ENCODE peak calls at places on chromosome 19, in seven cellular contexts. W is transverse colon, T is MCF 10A, C is choroid plexus epithelial cell, Q is fibroblast of lung, U is heart right ventricle, X is B cell. B is an unnamed sample.

GRCh38 chr19:7272856-7273578 is 21.2 kb downstream of the INSR start:
- DNase-seq in W (no peak), T (peak), C (no peak), Q (no peak), U (no peak), X (no peak), B (no peak)

GRCh38 chr19:41350735-41351338 is 2.9 kb downstream of the TGFB1 start:
- DNase-seq in W (no peak), T (no peak), C (peak), Q (no peak), U (no peak), X (no peak), B (no peak)

GRCh38 chr19:51025809-51026553 is 435 bp downstream of the KLK11 start:
- DNase-seq in W (no peak), T (no peak), C (no peak), Q (no peak), U (no peak), X (peak), B (no peak)

GRCh38 chr19:52291781-52292180 is 5.2 kb upstream of the ZNF480 start:
- DNase-seq in W (no peak), T (no peak), C (no peak), Q (no peak), U (no peak), X (no peak), B (no peak)

GRCh38 chr19:39479916-39480315 is 722 bp upstream of the TIMM50 start:
- DNase-seq in W (no peak), T (no peak), C (no peak), Q (no peak), U (no peak), X (no peak), B (no peak)

GRCh38 chr19:48868196-48868886 is at the start of gene PLEKHA4:
- DNase-seq in W (peak), T (peak), C (peak), Q (peak), U (peak), X (no peak), B (no peak)

GRCh38 chr19:50772408-50773311 is 2.4 kb downstream of the GPR32 start:
- DNase-seq in W (no peak), T (no peak), C (peak), Q (no peak), U (no peak), X (no peak), B (no peak)

GRCh38 chr19:19749332-19750130 is 16.6 kb upstream of the ZNF14 start:
- DNase-seq in W (no peak), T (no peak), C (no peak), Q (no peak), U (no peak), X (no peak), B (no peak)

GRCh38 chr19:41263042-41263849 is 926 bp upstream of the HNRNPUL1 start:
- DNase-seq in W (peak), T (peak), C (peak), Q (peak), U (peak), X (peak), B (peak)

GRCh38 chr19:55253842-55254624 is 4.8 kb downstream of the PPP6R1 start:
- DNase-seq in W (peak), T (no peak), C (no peak), Q (no peak), U (no peak), X (peak), B (no peak)

GRCh38 chr19:42115219-42115618 is 17.0 kb downstream of the POU2F2 start:
- DNase-seq in W (no peak), T (no peak), C (peak), Q (peak), U (no peak), X (no peak), B (peak)

GRCh38 chr19:39351537-39352037 is 9.4 kb downstream of the SAMD4B start:
- DNase-seq in W (no peak), T (no peak), C (peak), Q (peak), U (no peak), X (peak), B (peak)

GRCh38 chr19:39413903-39414608 is 1.6 kb downstream of the PLEKHG2 start:
- DNase-seq in W (peak), T (no peak), C (no peak), Q (peak), U (peak), X (peak), B (no peak)

GRCh38 chr19:43700368-43701015 is 15.4 kb upstream of the IRGC start:
- DNase-seq in W (peak), T (peak), C (peak), Q (peak), U (peak), X (peak), B (peak)

GRCh38 chr19:38556521-38557174 is 61.1 kb downstream of the MAP4K1 start:
- DNase-seq in W (no peak), T (peak), C (peak), Q (no peak), U (no peak), X (no peak), B (peak)

GRCh38 chr19:45045671-45046353 is 7.0 kb downstream of the CLASRP start:
- DNase-seq in W (no peak), T (no peak), C (no peak), Q (no peak), U (no peak), X (no peak), B (no peak)

GRCh38 chr19:56718231-56718630 is 46.7 kb upstream of the ZNF835 start:
- DNase-seq in W (no peak), T (no peak), C (no peak), Q (no peak), U (no peak), X (no peak), B (no peak)

GRCh38 chr19:38671654-38672053 is 24.2 kb downstream of the ACTN4 start:
- DNase-seq in W (no peak), T (no peak), C (no peak), Q (no peak), U (no peak), X (no peak), B (no peak)

GRCh38 chr19:27744926-27745844 is 1467.8 kb downstream of the UQCRFS1 start:
- DNase-seq in W (no peak), T (no peak), C (no peak), Q (no peak), U (no peak), X (no peak), B (peak)

GRCh38 chr19:44553478-44554171 is 24.1 kb upstream of the CEACAM20 start:
- DNase-seq in W (no peak), T (peak), C (peak), Q (no peak), U (no peak), X (no peak), B (no peak)

GRCh38 chr19:40691421-40692211 is 1.2 kb upstream of the NUMBL start:
- DNase-seq in W (no peak), T (no peak), C (no peak), Q (peak), U (no peak), X (no peak), B (no peak)

GRCh38 chr19:44770550-44771257 is 7.0 kb upstream of the CBLC start:
- DNase-seq in W (peak), T (peak), C (peak), Q (peak), U (peak), X (peak), B (peak)

GRCh38 chr19:44303305-44303704 is 1.5 kb downstream of the ZNF235 start:
- DNase-seq in W (no peak), T (no peak), C (no peak), Q (no peak), U (no peak), X (no peak), B (no peak)

GRCh38 chr19:42113641-42114348 is 18.5 kb downstream of the POU2F2 start:
- DNase-seq in W (no peak), T (peak), C (peak), Q (peak), U (no peak), X (peak), B (peak)

GRCh38 chr19:17170538-17171297 is 44.4 kb upstream of the USE1 start:
- DNase-seq in W (no peak), T (no peak), C (peak), Q (no peak), U (no peak), X (peak), B (no peak)

DNA sequence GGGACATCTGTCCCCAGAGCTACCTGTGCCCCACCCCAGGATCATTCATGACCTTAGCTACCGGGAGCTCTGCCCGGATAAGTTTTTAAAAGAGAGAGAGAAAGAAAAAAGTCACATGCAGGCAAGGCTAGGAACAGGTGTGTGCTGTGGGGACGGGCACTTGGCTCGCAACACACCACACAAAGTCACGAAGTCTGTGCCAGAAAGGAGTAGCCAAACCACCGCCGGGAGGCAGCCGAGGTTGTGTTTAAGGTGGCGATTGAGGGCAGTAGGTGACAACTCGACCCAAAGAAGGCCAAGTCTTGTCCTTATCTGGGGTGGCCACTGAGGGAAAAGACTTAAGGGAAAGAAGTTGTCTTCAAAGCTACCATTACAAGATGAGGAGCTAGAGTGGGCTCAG is 4.6 kb upstream of the TSHZ3 start:
- DNase-seq in W (no peak), T (no peak), C (no peak), Q (no peak), U (no peak), X (no peak), B (no peak)
- TF ChIP-seq CTCF in W (no peak), T (no peak), C (no peak), Q (no peak), U (no peak), X (no peak), B (no peak)

GRCh38 chr19:46732966-46733692 is 12.7 kb upstream of the FKRP start:
- DNase-seq in W (no peak), T (no peak), C (peak), Q (peak), U (no peak), X (no peak), B (no peak)
- TF ChIP-seq CTCF in W (no peak), T (no peak), C (peak), Q (no peak), U (no peak), X (no peak), B (no peak)

DNA sequence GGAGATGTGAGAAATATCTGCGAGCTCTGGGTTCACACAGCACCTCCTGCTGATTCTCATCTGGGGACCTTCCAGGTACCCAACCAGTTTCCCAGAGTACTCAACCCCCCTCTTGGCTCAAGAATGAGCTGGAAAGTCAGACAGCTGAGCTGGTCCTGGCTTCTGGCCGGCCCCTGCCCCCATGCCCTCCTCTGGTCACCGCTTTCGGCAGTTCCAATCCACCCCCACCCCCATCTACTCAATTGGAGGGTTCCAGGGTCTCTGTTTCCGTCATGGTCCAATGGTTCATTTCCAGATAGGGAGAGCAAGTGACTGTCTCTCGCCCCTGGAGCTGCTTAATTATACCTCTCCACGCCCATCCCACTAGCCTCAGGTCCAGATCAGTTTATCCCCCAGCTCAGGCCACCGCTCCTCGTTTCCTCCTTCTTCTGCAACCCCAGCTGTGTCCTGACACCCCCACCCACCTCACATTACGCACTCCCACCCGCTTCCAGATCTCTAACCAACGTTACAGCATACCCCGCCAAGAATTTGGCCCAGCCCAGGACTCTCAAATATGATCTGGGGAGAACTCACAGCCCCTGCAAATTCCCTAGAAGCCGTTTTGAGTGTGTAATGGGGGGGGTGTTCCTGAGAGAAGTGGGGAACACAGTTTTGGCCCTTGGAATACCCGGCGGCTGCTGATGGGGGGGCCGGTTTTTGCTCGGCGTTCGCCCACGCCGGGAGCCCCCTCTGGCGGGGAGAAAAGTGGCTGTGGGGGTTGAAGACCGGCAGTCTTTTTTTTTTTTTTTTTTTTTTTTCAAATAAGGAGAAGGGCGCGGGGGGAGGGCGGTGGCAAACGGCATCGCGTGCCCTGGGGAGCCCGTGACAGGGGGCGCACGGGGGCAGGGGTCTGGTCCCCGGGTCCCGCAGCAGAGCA is 1.8 kb upstream of the PDE4A start:
- DNase-seq in W (no peak), T (no peak), C (peak), Q (no peak), U (no peak), X (peak), B (no peak)
- TF ChIP-seq CTCF in W (no peak), T (no peak), C (peak), Q (no peak), U (no peak), X (no peak), B (no peak)

DNA sequence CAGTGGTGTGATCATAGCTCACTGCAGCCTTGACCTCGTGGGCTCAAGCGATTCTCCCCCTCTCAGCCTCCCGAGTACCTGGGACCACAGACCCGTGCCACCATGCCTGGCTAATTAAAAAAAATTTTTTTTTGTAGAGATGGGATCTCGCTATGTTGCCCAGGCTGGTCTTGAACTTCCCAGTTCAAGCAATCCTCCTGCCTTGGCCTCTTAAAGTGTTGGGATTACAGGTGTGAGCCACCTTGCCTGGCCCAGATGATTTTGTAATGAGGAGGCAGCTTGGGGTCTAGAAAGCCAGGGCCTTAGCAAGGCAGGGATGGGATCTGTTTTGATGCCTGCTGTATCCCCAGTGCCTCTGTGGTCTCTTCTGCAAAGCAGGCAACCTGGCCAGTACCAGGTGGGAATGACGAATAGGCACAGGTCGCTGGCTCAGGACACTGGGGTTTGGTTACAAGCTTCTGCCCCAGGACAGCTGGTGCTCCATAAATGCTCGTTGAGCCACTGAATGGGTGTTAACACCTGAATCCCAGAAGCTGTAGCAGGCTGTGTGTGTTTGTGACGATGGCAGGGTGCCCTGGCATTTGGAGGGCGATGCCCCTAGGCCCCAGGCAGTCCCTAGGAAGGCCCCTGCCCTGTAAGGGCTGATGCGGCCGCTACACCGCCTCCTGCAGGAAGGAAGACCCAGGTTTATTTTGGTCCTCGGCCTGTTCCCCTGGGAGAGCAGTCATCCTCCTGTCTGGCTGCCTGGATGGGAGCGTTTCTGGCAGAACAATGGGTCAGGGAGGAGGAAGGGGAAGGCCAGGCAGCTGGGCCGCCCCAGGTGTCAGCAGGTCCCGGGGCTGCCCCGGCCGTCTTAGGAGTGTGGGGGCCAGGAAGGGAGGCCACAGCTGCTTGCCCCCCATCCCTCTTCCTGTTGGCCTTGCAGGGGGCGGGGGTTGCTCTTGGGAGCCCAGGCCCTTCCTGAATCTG is 8.6 kb downstream of the TNFAIP8L1 start:
- DNase-seq in W (no peak), T (no peak), C (peak), Q (no peak), U (peak), X (no peak), B (no peak)
- TF ChIP-seq CTCF in W (no peak), T (no peak), C (peak), Q (no peak), U (peak), X (no peak), B (peak)

DNA sequence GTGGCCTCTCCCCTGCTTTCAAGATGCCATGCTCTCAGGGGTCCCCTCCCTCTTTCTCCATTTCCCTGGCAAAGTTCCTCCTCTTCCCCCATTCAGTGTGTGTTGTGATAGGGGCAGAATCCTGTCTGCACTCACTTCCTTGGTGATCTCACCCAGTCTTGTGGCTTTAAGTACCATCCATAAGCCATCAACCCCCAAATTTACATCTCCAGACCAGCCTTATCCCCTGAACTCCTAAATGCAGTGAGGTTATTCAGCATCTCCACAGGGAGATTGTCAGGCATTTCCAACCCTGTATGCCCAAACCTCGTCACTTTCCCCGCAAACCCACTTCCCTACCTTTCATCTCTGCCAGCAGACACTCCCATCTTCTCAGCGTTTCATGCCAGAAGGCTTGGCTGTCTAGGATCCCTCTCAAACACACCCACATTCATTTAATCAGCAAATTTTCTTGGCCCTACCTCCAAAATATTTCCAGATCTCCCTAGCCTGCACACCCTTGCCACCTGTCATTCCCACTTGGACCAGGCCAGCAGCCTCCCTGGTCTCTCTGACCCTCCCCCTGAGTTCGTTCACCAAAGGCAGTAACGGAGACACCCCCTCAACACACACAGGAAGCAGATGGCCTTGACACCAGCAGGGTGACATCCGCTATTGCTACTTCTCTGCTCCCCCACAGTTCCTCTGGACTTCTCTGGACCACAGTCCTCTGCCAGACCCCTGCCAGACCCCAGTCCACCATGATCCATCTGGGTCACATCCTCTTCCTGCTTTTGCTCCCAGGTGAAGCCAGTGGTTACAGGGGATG is at the start of gene HCST:
- DNase-seq in W (peak), T (no peak), C (no peak), Q (no peak), U (no peak), X (no peak), B (peak)
- TF ChIP-seq CTCF in W (no peak), T (no peak), C (no peak), Q (no peak), U (no peak), X (no peak), B (no peak)

GRCh38 chr19:2226051-2226839 is 9.9 kb downstream of the PLEKHJ1 start:
- DNase-seq in W (no peak), T (no peak), C (no peak), Q (no peak), U (no peak), X (no peak), B (no peak)
- TF ChIP-seq CTCF in W (no peak), T (no peak), C (no peak), Q (no peak), U (no peak), X (no peak), B (no peak)

GRCh38 chr19:18346091-18346490 is 5.7 kb downstream of the PGPEP1 start:
- DNase-seq in W (peak), T (peak), C (no peak), Q (no peak), U (no peak), X (no peak), B (no peak)
- TF ChIP-seq CTCF in W (no peak), T (no peak), C (no peak), Q (no peak), U (no peak), X (no peak), B (peak)

GRCh38 chr19:12496480-12496879 is 11.9 kb upstream of the ZNF709 start:
- DNase-seq in W (no peak), T (no peak), C (no peak), Q (no peak), U (no peak), X (no peak), B (no peak)

GRCh38 chr19:12494260-12494860 is 9.7 kb upstream of the ZNF709 start:
- DNase-seq in W (no peak), T (no peak), C (no peak), Q (no peak), U (no peak), X (no peak), B (no peak)

GRCh38 chr19:12497032-12497431 is 12.4 kb upstream of the ZNF709 start:
- DNase-seq in W (no peak), T (no peak), C (peak), Q (no peak), U (no peak), X (no peak), B (no peak)

DNA sequence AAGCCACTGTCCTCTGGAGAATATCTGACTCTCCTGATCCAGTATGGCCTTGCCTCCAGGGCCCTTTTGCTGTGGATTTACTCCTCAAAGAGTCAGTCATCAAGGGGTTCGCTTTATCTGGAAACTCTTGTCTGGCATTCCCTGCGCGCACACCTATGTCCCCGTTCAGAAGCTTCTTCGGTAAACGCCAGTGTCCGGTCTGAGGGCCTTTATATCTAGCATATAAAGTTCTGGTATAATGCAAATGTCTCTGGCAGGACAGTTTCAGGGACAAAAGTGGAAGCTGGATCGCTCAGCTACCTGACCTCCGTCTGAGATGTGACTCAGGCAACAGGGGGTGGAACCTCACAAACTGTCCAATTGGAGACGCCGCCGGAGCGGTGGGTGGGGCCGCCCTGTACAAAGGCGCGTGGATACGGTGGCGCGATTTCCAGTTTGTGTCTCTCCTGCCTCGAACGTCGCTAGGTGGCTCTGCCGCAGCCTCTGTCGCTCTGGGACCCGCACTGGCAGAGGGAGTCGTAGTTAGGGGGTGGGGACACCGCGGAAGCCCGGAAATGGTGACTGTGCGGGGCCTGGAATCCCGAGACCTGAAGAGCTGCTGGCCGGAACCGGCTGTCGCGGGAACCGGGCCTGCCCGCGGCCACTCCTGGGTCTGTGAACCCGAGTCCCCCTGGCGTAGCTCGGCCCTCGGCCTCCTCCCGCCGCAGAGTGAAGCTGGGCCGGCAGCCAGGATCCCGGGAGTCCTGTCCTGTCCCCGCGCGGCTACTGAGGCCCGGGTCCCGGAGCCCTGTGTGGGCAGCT is 10.6 kb upstream of the ZNF709 start:
- DNase-seq in W (peak), T (peak), C (peak), Q (peak), U (peak), X (peak), B (peak)
- TF ChIP-seq CTCF in W (peak), T (no peak), C (peak), Q (no peak), U (peak), X (peak), B (peak)